ENCODE peak calls at places on chromosomes 1 and 21, in ten cellular contexts. H is body of pancreas, Y is gastrocnemius medialis, C is endothelial cell of umbilical vein, P is choroid plexus epithelial cell, I is Panc1, O is psoas muscle, M is cardiac fibroblast, L is transverse colon, S is left ventricle myocardium inferior. V is an unnamed sample.
A peak's percentile ranks its signal among the peaks of the same experiment; 100 is the strongest.

GRCh38 chr1:55670331-55671082 is 455.3 kb upstream of the USP24 start:
- DNase-seq in H (no peak), Y (no peak), C (no peak), P (peak; percentile 34), I (no peak), O (no peak), M (peak; percentile 43), L (no peak), S (no peak), V (no peak)

GRCh38 chr1:51484591-51484990 is 34.5 kb downstream of the EPS15 start:
- DNase-seq in H (no peak), Y (no peak), C (no peak), P (peak; percentile 60), I (no peak), O (no peak), M (no peak), L (no peak), S (no peak), V (peak; percentile 29)

GRCh38 chr1:9093581-9093980 is 24.1 kb upstream of the SLC2A5 start:
- DNase-seq in H (no peak), Y (no peak), C (no peak), P (no peak), I (no peak), O (no peak), M (no peak), L (no peak), S (no peak), V (no peak)

GRCh38 chr1:163085904-163086268 is 16.7 kb downstream of the RGS4 start:
- DNase-seq in H (no peak), Y (no peak), C (no peak), P (no peak), I (no peak), O (no peak), M (no peak), L (no peak), S (no peak), V (no peak)

GRCh38 chr21:15826147-15826780 is 96.5 kb downstream of the USP25 start:
- DNase-seq in H (peak; percentile 19), Y (peak; percentile 51), C (peak; percentile 74), P (peak; percentile 83), I (no peak), O (no peak), M (peak; percentile 60), L (peak; percentile 26), S (no peak), V (peak; percentile 45)

GRCh38 chr1:111571987-111572386 is 47.6 kb upstream of the RAP1A start:
- DNase-seq in H (no peak), Y (no peak), C (no peak), P (peak; percentile 67), I (no peak), O (no peak), M (peak; percentile 62), L (no peak), S (no peak), V (peak; percentile 50)

GRCh38 chr1:163406787-163407186 is 85.0 kb downstream of the NUF2 start:
- DNase-seq in H (no peak), Y (no peak), C (no peak), P (no peak), I (no peak), O (no peak), M (no peak), L (no peak), S (no peak), V (no peak)

GRCh38 chr1:154559496-154559950 is 1.1 kb upstream of the UBE2Q1 start:
- DNase-seq in H (peak; percentile 95), Y (peak; percentile 90), C (peak; percentile 91), P (peak; percentile 96), I (peak; percentile 89), O (peak; percentile 86), M (peak; percentile 95), L (peak; percentile 90), S (peak; percentile 77), V (peak; percentile 93)

GRCh38 chr21:43859747-43860214 is 5.2 kb upstream of the AGPAT3 start:
- DNase-seq in H (peak; percentile 31), Y (no peak), C (no peak), P (peak; percentile 12), I (no peak), O (no peak), M (no peak), L (no peak), S (no peak), V (no peak)

DNA sequence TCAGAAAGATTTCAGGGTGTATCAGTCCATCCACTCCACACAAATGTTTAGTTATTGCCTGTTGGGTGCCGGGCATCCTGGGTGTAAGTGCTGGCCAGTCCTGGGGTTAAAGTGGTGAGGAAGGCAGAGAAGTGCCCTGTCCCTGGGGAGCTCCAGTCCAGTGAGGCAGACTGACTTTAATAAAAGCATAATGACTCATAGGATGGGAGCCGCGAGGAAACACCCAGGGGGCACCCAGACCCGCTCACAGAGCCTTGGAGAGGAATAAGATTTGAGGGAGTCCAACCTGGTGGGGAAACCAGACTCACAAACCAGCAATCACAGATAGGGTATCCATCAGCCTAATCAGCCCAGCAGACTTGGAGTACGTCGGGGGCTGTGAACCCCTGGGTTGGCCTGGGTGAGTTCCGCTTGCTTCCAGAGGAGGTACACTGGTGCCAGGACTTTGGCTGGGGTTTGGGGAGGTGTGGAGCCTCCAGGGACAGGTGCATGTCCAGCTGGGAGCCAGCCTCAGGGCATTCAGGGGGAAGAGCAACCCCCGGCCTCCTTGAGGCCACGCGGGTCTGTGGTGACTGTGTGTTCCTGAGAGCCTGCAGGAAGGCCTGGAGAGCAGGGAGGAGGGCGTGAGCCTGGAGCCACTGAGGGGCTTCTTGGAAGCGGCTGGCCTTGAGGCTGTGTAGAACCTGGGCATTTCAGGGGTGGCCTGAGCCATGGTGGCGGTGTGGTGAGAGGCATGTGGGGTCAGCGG is 3.7 kb downstream of the PEAR1 start:
- DNase-seq in H (no peak), Y (no peak), C (peak; percentile 61), P (peak; percentile 66), I (no peak), O (no peak), M (peak; percentile 57), L (no peak), S (no peak), V (peak; percentile 74)
- H3K4me3 ChIP-seq in H (no peak overlapping the region), Y (no peak overlapping the region), C (no peak overlapping the region), P (no peak overlapping the region), I (peak overlapping the region; percentile 15), O (peak overlapping the region; percentile 68), M (no peak overlapping the region), L (no peak overlapping the region), S (peak overlapping the region; percentile 72), V (no peak overlapping the region)

GRCh38 chr1:199490804-199491527 is 536.5 kb upstream of the NR5A2 start:
- DNase-seq in H (no peak), Y (no peak), C (no peak), P (peak; percentile 89), I (no peak), O (no peak), M (peak; percentile 22), L (no peak), S (no peak), V (peak; percentile 80)

GRCh38 chr1:199495432-199495831 is 532.1 kb upstream of the NR5A2 start:
- DNase-seq in H (no peak), Y (no peak), C (no peak), P (no peak), I (no peak), O (no peak), M (no peak), L (no peak), S (no peak), V (no peak)

GRCh38 chr1:199489594-199489993 is 537.9 kb upstream of the NR5A2 start:
- DNase-seq in H (no peak), Y (no peak), C (no peak), P (no peak), I (no peak), O (no peak), M (no peak), L (no peak), S (no peak), V (no peak)
- TF ChIP-seq CTCF in H (no peak), Y (no peak), C (no peak), P (no peak), I (no peak), O (no peak), M (no peak), L (no peak), S (no peak), V (no peak)

DNA sequence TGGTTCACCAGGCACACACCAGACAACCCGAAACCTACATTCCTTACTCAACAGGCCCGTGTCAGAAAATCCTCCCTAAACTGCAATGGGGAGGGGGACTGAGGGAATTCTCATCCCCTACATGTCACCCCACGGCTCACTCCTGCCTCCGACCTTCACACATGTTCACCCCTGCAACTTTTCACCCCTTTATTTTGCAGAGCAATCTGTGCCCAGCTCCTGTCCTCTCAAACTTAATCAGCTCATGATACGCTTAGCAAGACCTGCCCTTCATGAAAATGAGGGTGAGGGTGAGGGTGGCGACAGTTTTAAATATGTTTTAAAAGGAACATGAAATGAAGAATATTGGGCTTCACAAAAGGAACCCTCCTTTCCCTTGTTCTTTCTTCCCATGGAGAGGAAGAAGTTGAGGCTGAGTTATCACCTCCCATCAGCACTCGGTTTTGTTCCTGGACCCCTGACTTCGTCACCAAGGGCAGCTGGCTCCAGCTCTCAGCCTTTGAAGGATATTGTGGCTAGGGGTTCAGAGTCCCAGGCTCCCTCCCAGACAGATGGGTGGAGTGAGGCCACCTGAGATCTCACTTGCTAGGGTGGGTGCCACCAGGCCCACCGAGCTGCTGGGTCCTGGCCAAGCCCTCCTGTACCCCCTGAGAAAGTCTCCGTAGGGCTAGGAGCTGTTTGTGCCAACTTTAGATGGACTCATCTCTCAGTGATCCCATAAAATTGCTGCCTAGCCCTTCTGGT is 6.7 kb downstream of the MX2 start:
- DNase-seq in H (no peak), Y (no peak), C (no peak), P (no peak), I (no peak), O (no peak), M (no peak), L (no peak), S (no peak), V (no peak)
- H3K4me3 ChIP-seq in H (no peak overlapping the region), Y (no peak overlapping the region), C (no peak overlapping the region), P (no peak overlapping the region), I (no peak overlapping the region), O (no peak overlapping the region), M (no peak overlapping the region), L (no peak overlapping the region), S (peak overlapping the region; percentile 64), V (no peak overlapping the region)

GRCh38 chr1:87331319-87332269 is 2.9 kb downstream of the LMO4 start:
- DNase-seq in H (peak; percentile 79), Y (peak; percentile 56), C (peak; percentile 67), P (peak; percentile 62), I (no peak), O (peak; percentile 78), M (peak; percentile 77), L (peak; percentile 83), S (peak; percentile 86), V (peak; percentile 73)

GRCh38 chr1:87335175-87335992 is 6.7 kb downstream of the LMO4 start:
- DNase-seq in H (peak; percentile 60), Y (peak; percentile 36), C (peak; percentile 42), P (peak; percentile 21), I (no peak), O (peak; percentile 71), M (peak; percentile 51), L (peak; percentile 87), S (peak; percentile 76), V (peak; percentile 30)

GRCh38 chr1:87336623-87337067 is 8.0 kb downstream of the LMO4 start:
- DNase-seq in H (no peak), Y (no peak), C (no peak), P (no peak), I (no peak), O (no peak), M (no peak), L (no peak), S (no peak), V (no peak)

GRCh38 chr1:87333692-87334347 is 5.1 kb downstream of the LMO4 start:
- DNase-seq in H (no peak), Y (no peak), C (no peak), P (no peak), I (no peak), O (no peak), M (no peak), L (no peak), S (no peak), V (no peak)

GRCh38 chr1:87334351-87335174 is 5.9 kb downstream of the LMO4 start:
- DNase-seq in H (no peak), Y (no peak), C (peak; percentile 39), P (peak; percentile 14), I (no peak), O (peak; percentile 25), M (no peak), L (peak; percentile 16), S (no peak), V (peak; percentile 26)
- TF ChIP-seq CTCF in H (no peak), Y (no peak), C (no peak), P (peak; percentile 24), I (peak; percentile 9), O (no peak), M (peak; percentile 19), L (no peak), S (no peak), V (peak; percentile 25)